ENCODE peak calls at places on chromosome 6, in five cellular contexts. One of them, this sample, is unnamed.

GRCh38 chr6:114096553-114097172 is 125.7 kb upstream of the HDAC2 start:
- DNase-seq in AG09319: no peak
- DNase-seq in AML-193: peak
- DNase-seq in central memory CD4-positive, alpha-beta T cell: no peak
- DNase-seq in SJSA1: peak
- DNase-seq in this sample: no peak

GRCh38 chr6:121158438-121158837 is 175.8 kb downstream of the TBC1D32 start:
- DNase-seq in AML-193: no peak
- DNase-seq in SJSA1: no peak
- DNase-seq in central memory CD4-positive, alpha-beta T cell: no peak
- DNase-seq in AG09319: no peak
- DNase-seq in this sample: no peak

GRCh38 chr6:149389509-149390297 is 10.4 kb upstream of the SUMO4 start:
- DNase-seq in AML-193: no peak
- DNase-seq in AG09319: peak
- DNase-seq in SJSA1: peak
- DNase-seq in central memory CD4-positive, alpha-beta T cell: no peak
- DNase-seq in this sample: no peak

GRCh38 chr6:43763133-43763797 is 6.7 kb upstream of the VEGFA start:
- DNase-seq in AML-193: no peak
- DNase-seq in SJSA1: peak
- DNase-seq in AG09319: no peak
- DNase-seq in central memory CD4-positive, alpha-beta T cell: no peak
- DNase-seq in this sample: no peak

GRCh38 chr6:31730631-31731086 is 1.6 kb upstream of the DDAH2 start:
- DNase-seq in SJSA1: peak
- DNase-seq in central memory CD4-positive, alpha-beta T cell: no peak
- DNase-seq in AML-193: no peak
- DNase-seq in AG09319: no peak
- DNase-seq in this sample: peak

GRCh38 chr6:11224252-11224965 is 8.1 kb downstream of the NEDD9 start:
- DNase-seq in AG09319: no peak
- DNase-seq in central memory CD4-positive, alpha-beta T cell: peak
- DNase-seq in SJSA1: no peak
- DNase-seq in AML-193: no peak
- DNase-seq in this sample: no peak

GRCh38 chr6:156866181-156866862 is 89.1 kb downstream of the ARID1B start:
- DNase-seq in AG09319: no peak
- DNase-seq in AML-193: no peak
- DNase-seq in SJSA1: peak
- DNase-seq in central memory CD4-positive, alpha-beta T cell: no peak
- DNase-seq in this sample: no peak

GRCh38 chr6:36323062-36323461 is 13.6 kb downstream of the BNIP5 start:
- DNase-seq in central memory CD4-positive, alpha-beta T cell: no peak
- DNase-seq in AML-193: peak
- DNase-seq in SJSA1: no peak
- DNase-seq in AG09319: no peak
- DNase-seq in this sample: no peak

GRCh38 chr6:158938811-158939254 is 61.2 kb downstream of the RSPH3 start:
- DNase-seq in SJSA1: no peak
- DNase-seq in central memory CD4-positive, alpha-beta T cell: no peak
- DNase-seq in AML-193: no peak
- DNase-seq in AG09319: no peak
- DNase-seq in this sample: peak

GRCh38 chr6:44041461-44042260 is 85.6 kb downstream of the MRPL14 start:
- DNase-seq in central memory CD4-positive, alpha-beta T cell: no peak
- DNase-seq in AG09319: peak
- DNase-seq in AML-193: no peak
- DNase-seq in SJSA1: peak
- DNase-seq in this sample: peak

GRCh38 chr6:109321752-109322151 is 60.5 kb downstream of the CD164 start:
- DNase-seq in AG09319: no peak
- DNase-seq in AML-193: no peak
- DNase-seq in SJSA1: no peak
- DNase-seq in central memory CD4-positive, alpha-beta T cell: no peak
- DNase-seq in this sample: no peak

GRCh38 chr6:76831299-76831698 is 632.0 kb downstream of the HTR1B start:
- DNase-seq in AG09319: no peak
- DNase-seq in SJSA1: no peak
- DNase-seq in central memory CD4-positive, alpha-beta T cell: no peak
- DNase-seq in AML-193: no peak
- DNase-seq in this sample: no peak

GRCh38 chr6:15499591-15499990 is 163.2 kb downstream of the DTNBP1 start:
- DNase-seq in central memory CD4-positive, alpha-beta T cell: no peak
- DNase-seq in AG09319: no peak
- DNase-seq in AML-193: no peak
- DNase-seq in SJSA1: no peak
- DNase-seq in this sample: no peak

GRCh38 chr6:13071946-13072345 is 256.4 kb downstream of the TBC1D7 start:
- DNase-seq in central memory CD4-positive, alpha-beta T cell: no peak
- DNase-seq in AML-193: no peak
- DNase-seq in AG09319: no peak
- DNase-seq in SJSA1: no peak
- DNase-seq in this sample: no peak

GRCh38 chr6:123323419-123324329 is 313.1 kb downstream of the TRDN start:
- DNase-seq in SJSA1: no peak
- DNase-seq in AML-193: no peak
- DNase-seq in AG09319: no peak
- DNase-seq in central memory CD4-positive, alpha-beta T cell: no peak
- DNase-seq in this sample: no peak

GRCh38 chr6:6994796-6995195 is 113.0 kb upstream of the RREB1 start:
- DNase-seq in SJSA1: no peak
- DNase-seq in central memory CD4-positive, alpha-beta T cell: no peak
- DNase-seq in AML-193: no peak
- DNase-seq in AG09319: no peak
- DNase-seq in this sample: no peak

GRCh38 chr6:109239192-109239917 is 142.9 kb downstream of the CD164 start:
- DNase-seq in SJSA1: peak
- DNase-seq in AG09319: no peak
- DNase-seq in AML-193: peak
- DNase-seq in central memory CD4-positive, alpha-beta T cell: no peak
- DNase-seq in this sample: no peak

GRCh38 chr6:159056941-159057340 is 12.2 kb upstream of the TAGAP start:
- DNase-seq in central memory CD4-positive, alpha-beta T cell: no peak
- DNase-seq in AG09319: no peak
- DNase-seq in AML-193: no peak
- DNase-seq in SJSA1: no peak
- DNase-seq in this sample: no peak

GRCh38 chr6:109308018-109308492 is 74.2 kb downstream of the CD164 start:
- DNase-seq in SJSA1: no peak
- DNase-seq in AG09319: peak
- DNase-seq in AML-193: peak
- DNase-seq in central memory CD4-positive, alpha-beta T cell: no peak
- DNase-seq in this sample: peak

GRCh38 chr6:118509009-118509617 is 39.0 kb upstream of the PLN start:
- DNase-seq in SJSA1: no peak
- DNase-seq in AML-193: peak
- DNase-seq in central memory CD4-positive, alpha-beta T cell: no peak
- DNase-seq in AG09319: no peak
- DNase-seq in this sample: no peak

GRCh38 chr6:165118736-165119135 is 190.7 kb downstream of the C6orf118 start:
- DNase-seq in AG09319: no peak
- DNase-seq in AML-193: no peak
- DNase-seq in central memory CD4-positive, alpha-beta T cell: no peak
- DNase-seq in SJSA1: peak
- DNase-seq in this sample: no peak

GRCh38 chr6:53906842-53907241 is 112.0 kb downstream of the LRRC1 start:
- DNase-seq in SJSA1: no peak
- DNase-seq in central memory CD4-positive, alpha-beta T cell: no peak
- DNase-seq in AML-193: no peak
- DNase-seq in AG09319: no peak
- DNase-seq in this sample: no peak

GRCh38 chr6:39076993-39077535 is 28.5 kb downstream of the GLP1R start:
- DNase-seq in central memory CD4-positive, alpha-beta T cell: no peak
- DNase-seq in AG09319: no peak
- DNase-seq in SJSA1: no peak
- DNase-seq in AML-193: no peak
- DNase-seq in this sample: no peak